ENCODE peak calls at places on chromosomes 3 and 15, in five cellular contexts. J is effector memory CD4-positive, alpha-beta T cell; B is heart left ventricle; G is CD8-positive, alpha-beta T cell; R is breast epithelium. A is an unnamed sample.

GRCh38 chr3:58572013-58572633 is 5.1 kb downstream of the FAM107A start:
- DNase-seq in R (peak; percentile 37), G (no peak), B (no peak), J (no peak), A (no peak)

GRCh38 chr3:13051581-13051980 is 21.6 kb downstream of the IQSEC1 start:
- DNase-seq in J (no peak), B (no peak), R (no peak), G (no peak), A (no peak)

GRCh38 chr3:10996345-10997050 is 4.0 kb downstream of the SLC6A1 start:
- DNase-seq in G (no peak), B (no peak), R (no peak), J (no peak), A (no peak)

GRCh38 chr3:137778941-137779340 is 14.8 kb downstream of the SOX14 start:
- DNase-seq in B (no peak), G (no peak), J (no peak), R (no peak), A (no peak)

GRCh38 chr15:92395557-92395956 is 1.9 kb downstream of the ST8SIA2 start:
- DNase-seq in G (no peak), J (no peak), R (no peak), B (no peak), A (no peak)

GRCh38 chr3:58551636-58552180 is 14.7 kb upstream of the ACOX2 start:
- DNase-seq in J (no peak), R (no peak), B (no peak), G (no peak), A (no peak)

GRCh38 chr3:159252274-159252673 is 450.4 kb downstream of the MFSD1 start:
- DNase-seq in R (no peak), B (no peak), G (no peak), J (no peak), A (no peak)

GRCh38 chr3:23999012-23999641 is 54.0 kb downstream of the NR1D2 start:
- DNase-seq in J (peak; percentile 18), G (peak; percentile 31), R (peak; percentile 41), B (peak; percentile 63), A (peak; percentile 31)

GRCh38 chr3:119559441-119559963 is at the start of gene CD80:
- DNase-seq in B (peak; percentile 46), G (peak; percentile 32), R (no peak), J (no peak), A (peak; percentile 29)

GRCh38 chr15:90266485-90266884 is 1.0 kb downstream of the NGRN start:
- DNase-seq in R (no peak), J (no peak), B (no peak), G (no peak), A (no peak)

GRCh38 chr15:82313446-82313845 is 35.8 kb downstream of the GOLGA6L10 start:
- DNase-seq in R (no peak), B (peak; percentile 10), G (no peak), J (no peak), A (no peak)

GRCh38 chr3:138323971-138324370 is 5.7 kb downstream of the NME9 start:
- DNase-seq in G (no peak), B (no peak), R (no peak), J (no peak), A (no peak)

GRCh38 chr3:119323401-119324107 is 29.4 kb downstream of the ARHGAP31 start:
- DNase-seq in R (peak; percentile 41), J (no peak), G (no peak), B (no peak), A (peak; percentile 34)

GRCh38 chr3:157532529-157533297 is 29.5 kb upstream of the VEPH1 start:
- DNase-seq in B (no peak), J (no peak), R (no peak), G (no peak), A (no peak)

GRCh38 chr15:66749841-66750575 is 48.0 kb downstream of the SMAD6 start:
- DNase-seq in J (no peak), R (no peak), G (no peak), B (no peak), A (no peak)

GRCh38 chr3:150378467-150378751 is 29.7 kb upstream of the TSC22D2 start:
- DNase-seq in B (no peak), J (no peak), R (no peak), G (no peak), A (no peak)

GRCh38 chr15:92020207-92020606 is 166.7 kb downstream of the SLCO3A1 start:
- DNase-seq in B (no peak), R (no peak), J (no peak), G (no peak), A (no peak)

GRCh38 chr15:91922701-91923279 is 69.3 kb downstream of the SLCO3A1 start:
- DNase-seq in R (no peak), G (no peak), B (no peak), J (no peak), A (no peak)

GRCh38 chr15:75751116-75751875 is 38.6 kb upstream of the CSPG4 start:
- DNase-seq in J (no peak), B (no peak), G (no peak), R (no peak), A (no peak)

GRCh38 chr15:65867244-65867643 is 2.0 kb upstream of the RAB11A start:
- DNase-seq in B (no peak), J (no peak), R (no peak), G (no peak), A (no peak)

GRCh38 chr3:189728915-189729314 is 97.7 kb downstream of the TP63 start:
- DNase-seq in B (no peak), J (no peak), G (no peak), R (no peak), A (no peak)

GRCh38 chr15:21267686-21268395 is 172.5 kb downstream of the POTEB3 start:
- DNase-seq in G (no peak), J (no peak), R (no peak), B (no peak), A (no peak)

GRCh38 chr15:21270474-21270873 is 169.8 kb downstream of the POTEB3 start:
- DNase-seq in R (no peak), G (no peak), J (no peak), B (no peak), A (no peak)

GRCh38 chr15:21267231-21267630 is 173.1 kb downstream of the POTEB3 start:
- DNase-seq in B (no peak), R (no peak), G (no peak), J (no peak), A (no peak)

DNA sequence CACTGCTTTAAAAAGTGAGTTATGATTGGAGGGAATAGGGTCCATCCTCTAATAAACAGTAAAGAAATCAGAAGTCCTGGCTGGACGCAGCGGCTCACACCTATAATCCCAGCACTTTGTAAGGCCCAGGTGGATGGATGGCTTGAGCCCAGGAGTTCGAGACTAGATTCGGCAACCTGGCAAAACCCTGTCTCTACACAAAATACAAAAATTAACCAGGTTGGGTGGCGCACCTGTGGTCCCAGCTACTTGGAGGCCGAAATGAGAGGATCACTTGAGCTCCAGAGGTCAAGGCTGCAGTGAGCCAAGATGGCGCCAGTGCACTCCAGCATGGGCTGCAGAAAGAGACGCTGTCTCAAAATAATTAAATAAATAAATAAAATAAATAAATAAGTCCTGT is 171.2 kb downstream of the POTEB3 start:
- DNase-seq in J (no peak), B (no peak), G (no peak), R (no peak), A (peak; percentile 8)
- H3K9me3 ChIP-seq in J (no peaks in the 10 kb centered on the region), B (no peaks in the 10 kb centered on the region), G (no peaks in the 10 kb centered on the region), R (no peaks in the 10 kb centered on the region), A (no peaks in the 10 kb centered on the region)

GRCh38 chr3:6281662-6282061 is 579.3 kb upstream of the GRM7 start:
- DNase-seq in G (no peak), J (no peak), R (no peak), B (no peak), A (no peak)
- H3K9me3 ChIP-seq in G (no peaks in the 10 kb centered on the region), J (no peaks in the 10 kb centered on the region), R (no peaks in the 10 kb centered on the region), B (no peaks in the 10 kb centered on the region), A (no peaks in the 10 kb centered on the region)

DNA sequence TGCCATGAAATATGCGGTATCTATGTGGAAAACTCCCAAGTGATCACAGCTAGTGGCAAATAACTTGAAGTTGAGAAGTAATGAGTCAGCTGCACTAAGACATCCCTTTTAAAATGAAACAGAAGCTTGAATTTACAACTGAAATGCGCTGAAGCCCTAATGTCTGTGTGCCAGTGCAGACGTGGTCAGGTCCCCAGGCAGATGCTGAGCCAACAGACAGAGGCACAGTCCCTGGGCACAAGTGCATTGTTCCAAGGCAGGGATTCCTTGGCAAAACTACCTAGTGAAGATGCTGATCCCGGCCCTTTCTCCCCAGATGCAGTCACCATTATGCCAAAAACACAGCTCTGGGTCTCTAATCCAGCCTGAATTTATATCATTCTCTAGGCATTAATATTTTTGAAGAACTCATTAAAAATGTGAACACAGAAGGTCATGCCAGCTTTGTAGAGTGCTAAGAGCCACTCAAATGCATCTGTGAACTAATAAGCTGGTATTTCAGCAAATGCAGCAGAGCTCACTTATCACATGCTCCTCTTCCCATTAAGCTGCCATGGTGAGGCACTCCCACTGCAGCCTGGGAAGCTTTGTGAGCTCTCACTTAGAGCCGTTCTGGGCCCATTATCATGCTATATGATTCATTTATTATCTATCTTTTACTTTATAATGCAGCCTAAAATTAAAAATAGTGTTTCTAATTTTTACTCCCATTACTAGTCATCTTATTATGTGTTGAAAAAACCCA is 200.1 kb downstream of the GABRB3 start:
- DNase-seq in G (no peak), J (no peak), R (no peak), B (no peak), A (no peak)
- H3K9me3 ChIP-seq in G (no peaks in the 10 kb centered on the region), J (no peaks in the 10 kb centered on the region), R (no peaks in the 10 kb centered on the region), B (no peaks in the 10 kb centered on the region), A (no peaks in the 10 kb centered on the region)

GRCh38 chr3:29064085-29064484 is 216.8 kb upstream of the RBMS3 start:
- DNase-seq in G (no peak), J (no peak), B (no peak), R (no peak), A (no peak)
- H3K9me3 ChIP-seq in G (no peaks in the 10 kb centered on the region), J (no peaks in the 10 kb centered on the region), B (no peaks in the 10 kb centered on the region), R (peaks cover 11% of the 10 kb centered on the region), A (no peaks in the 10 kb centered on the region)

GRCh38 chr3:757711-758110 is 335.1 kb upstream of the CNTN6 start:
- DNase-seq in G (no peak), J (no peak), R (no peak), B (no peak), A (no peak)
- H3K9me3 ChIP-seq in G (no peaks in the 10 kb centered on the region), J (peaks cover 5% of the 10 kb centered on the region), R (peaks cover 5% of the 10 kb centered on the region), B (no peaks in the 10 kb centered on the region), A (no peaks in the 10 kb centered on the region)

GRCh38 chr3:430186-430585 is 233.6 kb downstream of the CHL1 start:
- DNase-seq in R (no peak), J (no peak), G (no peak), B (no peak), A (no peak)

GRCh38 chr3:425094-425493 is 228.5 kb downstream of the CHL1 start:
- DNase-seq in B (no peak), R (no peak), J (no peak), G (no peak), A (no peak)

GRCh38 chr3:420584-420983 is 224.0 kb downstream of the CHL1 start:
- DNase-seq in R (no peak), G (no peak), J (no peak), B (no peak), A (no peak)

GRCh38 chr3:427128-427527 is 230.6 kb downstream of the CHL1 start:
- DNase-seq in J (no peak), G (no peak), B (no peak), R (no peak), A (no peak)

GRCh38 chr3:426056-426455 is 229.5 kb downstream of the CHL1 start:
- DNase-seq in B (no peak), J (no peak), G (no peak), R (no peak), A (no peak)
- H3K9me3 ChIP-seq in B (no peaks in the 10 kb centered on the region), J (no peaks in the 10 kb centered on the region), G (no peaks in the 10 kb centered on the region), R (no peaks in the 10 kb centered on the region), A (no peaks in the 10 kb centered on the region)

GRCh38 chr3:9476935-9477334 is 76.7 kb downstream of the LHFPL4 start:
- DNase-seq in R (no peak), J (no peak), B (no peak), G (no peak), A (no peak)
- H3K9me3 ChIP-seq in R (no peaks in the 10 kb centered on the region), J (no peaks in the 10 kb centered on the region), B (no peaks in the 10 kb centered on the region), G (no peaks in the 10 kb centered on the region), A (no peaks in the 10 kb centered on the region)